ENCODE peak calls at places on chromosomes 5 and 9, in nine cellular contexts. C is hippocampal formation; I is choroid plexus epithelial cell; G is SHP77; X is NCI-H1417; Y is activated naive CD8-positive, alpha-beta T cell treated with anti-CD3 and anti-CD28 coated beads, Interleukin-2, amount 10 ng/mL, durations not matched to agents 7 days and 5 days; R is Kasumi-1; M is psoas muscle; K is IMR-90. A is an unnamed sample.

GRCh38 chr9:15317836-15318235 is 10.8 kb upstream of the TTC39B start:
- DNase-seq in K (peak), G (no peak), Y (no peak), X (no peak), C (no peak), M (no peak), R (no peak), I (peak), A (no peak)

GRCh38 chr5:6762697-6763096 is 49.5 kb downstream of the TENT4A start:
- DNase-seq in I (no peak), M (no peak), X (no peak), C (no peak), K (no peak), Y (no peak), R (no peak), G (no peak), A (no peak)

GRCh38 chr9:78745996-78746395 is 449.1 kb downstream of the PSAT1 start:
- DNase-seq in C (no peak), M (no peak), R (no peak), Y (no peak), K (peak), X (no peak), I (peak), G (no peak), A (no peak)

GRCh38 chr5:6633469-6634326 is 458 bp downstream of the SRD5A1 start:
- DNase-seq in X (peak), R (no peak), K (peak), Y (no peak), G (peak), C (peak), M (no peak), I (peak), A (peak)

GRCh38 chr5:73311291-73312110 is 137.1 kb downstream of the FOXD1 start:
- DNase-seq in I (peak), K (peak), G (no peak), C (no peak), Y (no peak), X (no peak), M (peak), R (no peak), A (peak)

GRCh38 chr9:133528887-133529262 is 4.1 kb upstream of the MYMK start:
- DNase-seq in R (no peak), G (peak), Y (no peak), X (peak), C (no peak), K (no peak), M (no peak), I (no peak), A (no peak)

GRCh38 chr5:135379052-135379654 is 19.9 kb downstream of the MACROH2A1 start:
- DNase-seq in M (no peak), X (no peak), I (no peak), C (no peak), K (peak), G (no peak), R (peak), Y (no peak), A (no peak)

GRCh38 chr5:61275841-61276240 is 56.2 kb upstream of the ZSWIM6 start:
- DNase-seq in R (peak), G (no peak), Y (no peak), C (peak), K (peak), I (peak), M (peak), X (no peak), A (peak)

GRCh38 chr5:168612996-168613395 is 33.8 kb upstream of the PANK3 start:
- DNase-seq in G (no peak), K (no peak), X (no peak), I (peak), M (no peak), C (no peak), Y (no peak), R (no peak), A (no peak)

A was measured in NB4.